ENCODE peak calls at places on chromosomes 12 and 14, in four cellular contexts. Y, S, A and G are unnamed samples. For H3K4me1 and H3K27me3, the result is how much of the 10 kb centered on the place peaks cover.

GRCh38 chr12:127083028-127083949 is 1183.7 kb upstream of the TMEM132C start:
- DNase-seq in A (no peak), S (peak), Y (no peak), G (no peak)

GRCh38 chr12:96352161-96352835 is 47.9 kb downstream of the CDK17 start:
- DNase-seq in S (no peak), A (no peak), Y (no peak), G (no peak)

GRCh38 chr14:24428628-24429394 is 657 bp downstream of the CBLN3 start:
- DNase-seq in Y (no peak), A (peak), S (no peak), G (no peak)

GRCh38 chr12:116152268-116152667 is 125.2 kb downstream of the MED13L start:
- DNase-seq in S (no peak), A (no peak), Y (no peak), G (peak)

GRCh38 chr14:36238666-36239363 is 62.3 kb upstream of the PTCSC3 start:
- DNase-seq in Y (no peak), A (no peak), S (no peak), G (peak)

GRCh38 chr12:68119250-68119649 is 40.3 kb downstream of the IFNG start:
- DNase-seq in A (no peak), S (no peak), Y (no peak), G (no peak)

GRCh38 chr12:108801736-108802665 is 55.4 kb downstream of the SSH1 start:
- DNase-seq in S (peak), Y (peak), A (peak), G (peak)

GRCh38 chr12:59570134-59570533 is 25.7 kb upstream of the SLC16A7 start:
- DNase-seq in S (no peak), Y (no peak), A (no peak), G (no peak)

GRCh38 chr14:91750634-91751198 is 18.8 kb upstream of the CATSPERB start:
- DNase-seq in A (no peak), S (no peak), Y (no peak), G (no peak)

GRCh38 chr12:52036587-52037171 is 14.6 kb upstream of the NR4A1 start:
- DNase-seq in Y (peak), S (peak), A (peak), G (peak)

GRCh38 chr12:51517800-51518199 is 73.2 kb upstream of the SCN8A start:
- DNase-seq in Y (no peak), S (no peak), A (no peak), G (no peak)

GRCh38 chr14:64841772-64842490 is 37.8 kb downstream of the SPTB start:
- DNase-seq in S (peak), Y (no peak), A (no peak), G (no peak)

GRCh38 chr12:130661501-130662255 is 54.4 kb downstream of the RIMBP2 start:
- DNase-seq in Y (no peak), A (no peak), S (peak), G (no peak)

GRCh38 chr12:132009336-132009859 is 59.7 kb downstream of the EP400 start:
- DNase-seq in S (no peak), Y (no peak), A (no peak), G (no peak)

GRCh38 chr12:123076604-123077297 is 74.1 kb downstream of the PITPNM2 start:
- DNase-seq in A (no peak), S (no peak), Y (no peak), G (no peak)

GRCh38 chr12:125193798-125194562 is 128.7 kb downstream of the AACS start:
- DNase-seq in S (no peak), Y (no peak), A (no peak), G (no peak)

GRCh38 chr12:42918387-42918786 is 328.8 kb upstream of the PRICKLE1 start:
- DNase-seq in S (peak), A (no peak), Y (no peak), G (no peak)

GRCh38 chr12:111431772-111432171 is 26.0 kb downstream of the SH2B3 start:
- DNase-seq in A (no peak), Y (no peak), S (no peak), G (no peak)

GRCh38 chr12:58804749-58805148 is 115.6 kb downstream of the LRIG3 start:
- DNase-seq in A (no peak), S (no peak), Y (no peak), G (no peak)

GRCh38 chr14:75096959-75097358 is 27.5 kb downstream of the ZC2HC1C start:
- DNase-seq in A (no peak), Y (no peak), S (no peak), G (no peak)

GRCh38 chr12:91178139-91178561 is 4.5 kb downstream of the DCN start:
- DNase-seq in A (peak), S (peak), Y (no peak), G (peak)

GRCh38 chr12:2110127-2110526 is 57.3 kb downstream of the CACNA1C start:
- DNase-seq in S (no peak), Y (no peak), A (peak), G (no peak)

GRCh38 chr14:50381823-50382287 is 14.8 kb downstream of the CDKL1 start:
- DNase-seq in A (no peak), Y (no peak), S (no peak), G (no peak)

GRCh38 chr14:83826838-83827237 is 1703.1 kb upstream of the FLRT2 start:
- DNase-seq in A (no peak), S (no peak), Y (no peak), G (no peak)

GRCh38 chr14:90408713-90409112 is 11.9 kb downstream of the CALM1 start:
- DNase-seq in A (no peak), Y (no peak), S (no peak), G (no peak)

GRCh38 chr12:27555928-27556778 is 32.1 kb downstream of the PPFIBP1 start:
- DNase-seq in A (no peak), S (no peak), Y (no peak), G (no peak)

GRCh38 chr12:131735863-131736806 is 25.2 kb downstream of the SFSWAP start:
- DNase-seq in Y (no peak), A (no peak), S (no peak), G (no peak)

GRCh38 chr12:92139634-92140555 is 5.8 kb downstream of the BTG1 start:
- DNase-seq in S (no peak), Y (no peak), A (no peak), G (no peak)

GRCh38 chr12:122449317-122449716 is 26.8 kb upstream of the CLIP1 start:
- DNase-seq in A (no peak), S (no peak), Y (no peak), G (no peak)

GRCh38 chr12:28777603-28778365 is 371.3 kb upstream of the FAR2 start:
- DNase-seq in S (no peak), Y (no peak), A (no peak), G (no peak)

GRCh38 chr12:114682920-114683708 is 861 bp downstream of the TBX3 start:
- DNase-seq in S (peak), A (peak), Y (no peak), G (no peak)

GRCh38 chr14:24895243-24895583 is 154.7 kb downstream of the STXBP6 start:
- DNase-seq in S (no peak), Y (no peak), A (no peak), G (no peak)

GRCh38 chr12:89672589-89672979 is 36.1 kb downstream of the ATP2B1 start:
- DNase-seq in Y (no peak), A (no peak), S (no peak), G (no peak)

GRCh38 chr12:89674326-89674942 is 34.2 kb downstream of the ATP2B1 start:
- DNase-seq in A (no peak), Y (no peak), S (no peak), G (no peak)

GRCh38 chr12:89673603-89674002 is 35.0 kb downstream of the ATP2B1 start:
- DNase-seq in S (no peak), Y (no peak), A (no peak), G (no peak)

GRCh38 chr12:89669197-89669596 is 39.4 kb downstream of the ATP2B1 start:
- DNase-seq in S (no peak), A (no peak), Y (no peak), G (no peak)

DNA sequence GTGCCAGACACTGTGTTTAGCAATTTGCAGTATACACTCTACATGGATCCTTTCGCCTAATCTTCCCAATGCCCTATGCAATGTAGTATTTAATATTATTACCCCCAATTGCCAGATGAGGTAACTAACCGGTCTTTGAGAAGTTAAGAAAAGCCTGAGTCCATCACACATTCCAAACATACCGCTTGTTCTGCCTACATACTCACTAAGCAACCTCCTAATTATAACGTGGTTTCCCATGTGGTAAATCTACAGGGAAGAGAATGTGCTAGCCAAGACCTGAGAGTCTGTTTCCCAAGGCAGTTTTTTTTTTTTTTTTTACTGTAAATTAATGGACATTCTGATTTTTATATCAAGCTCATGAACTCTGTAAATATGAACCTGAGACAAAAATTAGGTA is 37.2 kb downstream of the ATP2B1 start:
- DNase-seq in A (no peak), S (no peak), Y (no peak), G (no peak)
- H3K4me1 ChIP-seq in A (under half), S (under half), Y (under half), G (under half)

GRCh38 chr12:53806689-53807088 is 54.9 kb upstream of the CISTR start:
- DNase-seq in Y (no peak), S (no peak), A (no peak), G (peak)

GRCh38 chr12:53805801-53806200 is 54.0 kb upstream of the CISTR start:
- DNase-seq in S (no peak), Y (no peak), A (no peak), G (no peak)

GRCh38 chr12:53807322-53807721 is 55.5 kb upstream of the CISTR start:
- DNase-seq in Y (no peak), A (no peak), S (no peak), G (no peak)

GRCh38 chr12:53809005-53809404 is 57.2 kb upstream of the CISTR start:
- DNase-seq in S (no peak), Y (no peak), A (no peak), G (no peak)

DNA sequence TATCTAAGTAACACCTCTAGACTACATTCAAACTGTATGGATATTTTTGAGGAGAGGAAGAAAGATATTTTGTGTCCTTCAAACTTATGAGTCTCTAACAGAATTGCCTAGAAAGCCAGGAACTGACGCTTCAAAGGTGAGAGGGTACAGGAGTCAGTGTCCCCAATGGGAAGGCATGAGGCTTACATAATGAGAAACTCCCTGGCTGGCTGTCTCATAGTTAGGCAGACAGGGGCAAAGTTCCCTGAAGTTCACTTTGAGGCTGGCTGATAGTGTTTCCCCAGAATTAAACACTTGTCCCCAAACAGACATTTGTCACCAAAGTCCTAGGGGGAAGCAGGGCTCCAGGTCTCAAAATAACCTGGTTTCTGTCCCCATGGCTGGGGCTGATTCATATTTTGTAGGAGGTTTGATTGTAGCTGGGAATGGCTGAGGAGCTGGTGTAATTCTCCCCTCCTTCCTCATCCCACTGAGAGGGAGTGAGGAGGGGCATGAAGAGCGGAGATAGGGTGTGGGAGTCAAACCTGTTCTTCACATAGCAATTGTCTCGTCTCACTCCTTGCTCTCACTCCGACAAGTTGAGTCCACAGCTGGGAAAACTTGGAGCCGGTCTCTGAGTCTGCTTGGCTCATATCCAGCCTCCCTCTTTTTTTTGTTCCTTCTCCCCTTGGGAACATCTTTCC is 56.4 kb upstream of the CISTR start:
- DNase-seq in A (no peak), Y (no peak), S (no peak), G (no peak)
- H3K27me3 ChIP-seq in A (under half), Y (under half), S (half or more), G (under half)

GRCh38 chr12:88185279-88185678 is 43.2 kb downstream of the TMTC3 start:
- DNase-seq in Y (no peak), A (no peak), S (no peak), G (no peak)

GRCh38 chr12:88184196-88184595 is 42.1 kb downstream of the TMTC3 start:
- DNase-seq in Y (no peak), S (no peak), A (no peak), G (no peak)

GRCh38 chr12:88188180-88188579 is 46.1 kb downstream of the TMTC3 start:
- DNase-seq in S (no peak), Y (no peak), A (no peak), G (no peak)

GRCh38 chr12:88187571-88187970 is 45.5 kb downstream of the TMTC3 start:
- DNase-seq in S (no peak), A (no peak), Y (no peak), G (no peak)

DNA sequence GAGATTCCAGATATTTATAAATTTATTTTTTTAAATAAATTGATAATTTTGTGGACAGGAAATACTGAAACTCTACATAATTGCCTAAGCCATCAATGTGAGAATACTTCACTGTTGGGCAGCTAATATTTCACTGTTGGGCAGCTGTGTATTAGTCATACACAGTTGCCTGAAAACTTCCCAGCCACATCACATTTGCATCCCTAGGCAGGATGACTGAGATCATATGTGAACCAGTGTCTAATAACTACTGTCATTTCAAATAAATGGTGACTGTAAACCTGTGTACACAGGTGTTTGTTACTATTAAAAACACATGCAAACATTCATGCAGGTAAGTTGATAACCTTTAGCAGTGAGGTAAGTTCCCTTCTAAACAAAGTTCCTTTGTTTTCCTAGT is 43.9 kb downstream of the TMTC3 start:
- DNase-seq in S (no peak), A (no peak), Y (no peak), G (no peak)
- H3K4me1 ChIP-seq in S (under half), A (under half), Y (under half), G (under half)

GRCh38 chr12:112570096-112570495 is 151.3 kb downstream of the PTPN11 start:
- DNase-seq in Y (no peak), S (no peak), A (no peak), G (no peak)

GRCh38 chr12:112573151-112573550 is 154.4 kb downstream of the PTPN11 start:
- DNase-seq in Y (no peak), A (no peak), S (no peak), G (no peak)

GRCh38 chr12:112575559-112576067 is 156.9 kb downstream of the PTPN11 start:
- DNase-seq in Y (no peak), A (no peak), S (no peak), G (no peak)

GRCh38 chr12:112577473-112578334 is 159.0 kb downstream of the PTPN11 start:
- DNase-seq in S (no peak), Y (no peak), A (no peak), G (no peak)

GRCh38 chr12:112574896-112575558 is 156.3 kb downstream of the PTPN11 start:
- DNase-seq in A (no peak), Y (no peak), S (no peak), G (no peak)
- H3K27me3 ChIP-seq in A (under half), Y (under half), S (under half), G (under half)

GRCh38 chr14:68160269-68160668 is 340.7 kb downstream of the RAD51B start:
- DNase-seq in Y (no peak), A (no peak), S (peak), G (no peak)
- H3K4me1 ChIP-seq in Y (under half), A (under half), S (under half), G (under half)

GRCh38 chr14:105197274-105197673 is 16.2 kb upstream of the NUDT14 start:
- DNase-seq in A (no peak), S (no peak), Y (no peak), G (peak)

GRCh38 chr14:105195051-105195450 is 13.9 kb upstream of the NUDT14 start:
- DNase-seq in S (no peak), Y (no peak), A (no peak), G (no peak)

GRCh38 chr14:105195533-105196227 is 14.6 kb upstream of the NUDT14 start:
- DNase-seq in A (no peak), Y (no peak), S (no peak), G (no peak)

GRCh38 chr14:105198588-105198987 is 17.5 kb upstream of the NUDT14 start:
- DNase-seq in Y (no peak), A (no peak), S (no peak), G (no peak)

GRCh38 chr14:105196228-105196960 is 15.3 kb upstream of the NUDT14 start:
- DNase-seq in A (no peak), Y (no peak), S (peak), G (no peak)
- H3K27me3 ChIP-seq in A (under half), Y (half or more), S (half or more), G (under half)

GRCh38 chr12:11568155-11568761 is 81.2 kb upstream of the ETV6 start:
- DNase-seq in Y (no peak), S (no peak), A (no peak), G (no peak)
- H3K4me1 ChIP-seq in Y (under half), S (under half), A (under half), G (under half)

GRCh38 chr14:72478397-72479025 is 415.4 kb downstream of the DPF3 start:
- DNase-seq in S (no peak), A (no peak), Y (no peak), G (no peak)

GRCh38 chr14:72480465-72481243 is 413.2 kb downstream of the DPF3 start:
- DNase-seq in Y (no peak), S (no peak), A (no peak), G (no peak)

GRCh38 chr14:72476657-72477499 is 417.0 kb downstream of the DPF3 start:
- DNase-seq in S (no peak), Y (no peak), A (no peak), G (no peak)

GRCh38 chr14:72479471-72479931 is 414.4 kb downstream of the DPF3 start:
- DNase-seq in Y (no peak), S (peak), A (no peak), G (no peak)
- H3K27me3 ChIP-seq in Y (under half), S (under half), A (under half), G (under half)

GRCh38 chr12:3283137-3283680 is 206.0 kb downstream of the TSPAN9 start:
- DNase-seq in A (no peak), S (no peak), Y (no peak), G (no peak)
- H3K4me1 ChIP-seq in A (under half), S (under half), Y (under half), G (under half)

DNA sequence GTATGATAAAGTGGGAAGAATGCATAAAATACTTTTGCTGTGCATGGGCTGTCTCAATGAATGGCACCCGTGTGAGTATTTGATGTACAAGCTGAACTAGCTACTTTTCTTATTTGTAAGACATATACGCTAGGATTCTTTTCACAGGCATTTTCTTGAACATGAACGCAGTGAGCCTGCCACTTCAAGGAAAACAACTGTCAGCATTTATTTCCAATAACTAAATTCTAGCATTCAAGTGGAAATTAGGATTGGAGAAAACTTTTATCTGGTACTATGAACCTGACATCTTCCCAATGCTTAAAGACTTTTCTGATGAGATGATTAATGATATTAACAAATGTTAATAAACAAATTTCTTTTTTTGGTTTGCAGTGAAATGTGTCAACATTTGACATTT is 45.7 kb downstream of the UTP20 start:
- DNase-seq in S (no peak), Y (no peak), A (no peak), G (no peak)
- H3K27me3 ChIP-seq in S (under half), Y (under half), A (under half), G (under half)